ENCODE peak calls at places on chromosome 12, in seven cellular contexts. Q is K562, G is SK-N-SH, R is HCT116, C is HepG2, X is H1, F is GM12878. L is an unnamed sample.

GRCh38 chr12:52020539-52021336 is 14.0 kb downstream of the TAMALIN start:
- DNase-seq in Q (peak), G (peak), R (no peak), C (peak), X (peak), F (no peak), L (no peak)

GRCh38 chr12:991350-992278 is 591 bp downstream of the ERC1 start:
- DNase-seq in Q (peak), G (peak), R (no peak), C (no peak), X (no peak), F (no peak), L (no peak)

GRCh38 chr12:80045594-80045993 is 53.7 kb upstream of the OTOGL start:
- DNase-seq in Q (no peak), G (no peak), R (no peak), C (no peak), X (no peak), F (no peak), L (no peak)

GRCh38 chr12:98873823-98874222 is 228.7 kb downstream of the APAF1 start:
- DNase-seq in Q (no peak), G (no peak), R (no peak), C (no peak), X (no peak), F (no peak), L (no peak)

GRCh38 chr12:57737467-57738141 is 938 bp downstream of the AGAP2 start:
- DNase-seq in Q (no peak), G (peak), R (no peak), C (no peak), X (no peak), F (no peak), L (no peak)

GRCh38 chr12:118307069-118307954 is 65.4 kb downstream of the TAOK3 start:
- DNase-seq in Q (peak), G (no peak), R (no peak), C (no peak), X (no peak), F (peak), L (no peak)

GRCh38 chr12:116759783-116760581 is 21.9 kb downstream of the RNFT2 start:
- DNase-seq in Q (peak), G (no peak), R (peak), C (no peak), X (no peak), F (no peak), L (no peak)

GRCh38 chr12:89947437-89948265 is 239.0 kb upstream of the ATP2B1 start:
- DNase-seq in Q (no peak), G (no peak), R (no peak), C (no peak), X (no peak), F (no peak), L (peak)

GRCh38 chr12:121238604-121239334 is 28.8 kb downstream of the P2RX4 start:
- DNase-seq in Q (no peak), G (peak), R (no peak), C (no peak), X (no peak), F (no peak), L (no peak)

GRCh38 chr12:1534708-1535107 is 59.7 kb downstream of the FBXL14 start:
- DNase-seq in Q (no peak), G (no peak), R (no peak), C (no peak), X (no peak), F (peak), L (no peak)

GRCh38 chr12:32533971-32534590 is 134.7 kb downstream of the FGD4 start:
- DNase-seq in Q (no peak), G (peak), R (peak), C (peak), X (no peak), F (no peak), L (peak)

GRCh38 chr12:114405449-114406271 is at the start of gene TBX5:
- DNase-seq in Q (no peak), G (no peak), R (no peak), C (no peak), X (no peak), F (no peak), L (no peak)

GRCh38 chr12:41531147-41531829 is 343.2 kb downstream of the PDZRN4 start:
- DNase-seq in Q (no peak), G (no peak), R (no peak), C (no peak), X (no peak), F (no peak), L (no peak)

GRCh38 chr12:106246891-106247730 is 709 bp downstream of the CKAP4 start:
- DNase-seq in Q (no peak), G (peak), R (no peak), C (no peak), X (no peak), F (no peak), L (no peak)

GRCh38 chr12:106248177-106248848 is 493 bp upstream of the CKAP4 start:
- DNase-seq in Q (no peak), G (no peak), R (no peak), C (peak), X (no peak), F (no peak), L (no peak)

GRCh38 chr12:66602483-66603143 is 76.3 kb downstream of the GRIP1 start:
- DNase-seq in Q (no peak), G (no peak), R (no peak), C (no peak), X (no peak), F (no peak), L (no peak)

GRCh38 chr12:123041042-123041531 is 60.6 kb downstream of the ARL6IP4 start:
- DNase-seq in Q (no peak), G (peak), R (no peak), C (no peak), X (no peak), F (no peak), L (no peak)

GRCh38 chr12:24705741-24706358 is 243.1 kb downstream of the BCAT1 start:
- DNase-seq in Q (no peak), G (no peak), R (no peak), C (no peak), X (no peak), F (peak), L (no peak)

GRCh38 chr12:111455448-111456320 is 50.0 kb downstream of the SH2B3 start:
- DNase-seq in Q (no peak), G (no peak), R (no peak), C (no peak), X (no peak), F (no peak), L (no peak)

GRCh38 chr12:121300083-121300819 is 3.7 kb upstream of the CAMKK2 start:
- DNase-seq in Q (no peak), G (no peak), R (no peak), C (no peak), X (no peak), F (no peak), L (no peak)

GRCh38 chr12:113149361-113150150 is at the start of gene CFAP73:
- DNase-seq in Q (peak), G (peak), R (peak), C (peak), X (peak), F (no peak), L (no peak)

GRCh38 chr12:24617471-24617870 is 331.4 kb downstream of the BCAT1 start:
- DNase-seq in Q (no peak), G (no peak), R (no peak), C (no peak), X (no peak), F (no peak), L (no peak)

GRCh38 chr12:34345801-34346200 is 323.5 kb downstream of the ALG10 start:
- DNase-seq in Q (peak), G (peak), R (no peak), C (no peak), X (no peak), F (no peak), L (no peak)

GRCh38 chr12:30106204-30106603 is 322.5 kb upstream of the TMTC1 start:
- DNase-seq in Q (no peak), G (no peak), R (no peak), C (no peak), X (no peak), F (no peak), L (no peak)

GRCh38 chr12:30110970-30111586 is 327.3 kb upstream of the TMTC1 start:
- DNase-seq in Q (no peak), G (peak), R (no peak), C (no peak), X (no peak), F (no peak), L (no peak)

GRCh38 chr12:30110505-30110904 is 326.8 kb upstream of the TMTC1 start:
- DNase-seq in Q (no peak), G (no peak), R (no peak), C (no peak), X (no peak), F (no peak), L (no peak)

GRCh38 chr12:30111719-30112118 is 328.0 kb upstream of the TMTC1 start:
- DNase-seq in Q (no peak), G (peak), R (no peak), C (no peak), X (no peak), F (no peak), L (no peak)

DNA sequence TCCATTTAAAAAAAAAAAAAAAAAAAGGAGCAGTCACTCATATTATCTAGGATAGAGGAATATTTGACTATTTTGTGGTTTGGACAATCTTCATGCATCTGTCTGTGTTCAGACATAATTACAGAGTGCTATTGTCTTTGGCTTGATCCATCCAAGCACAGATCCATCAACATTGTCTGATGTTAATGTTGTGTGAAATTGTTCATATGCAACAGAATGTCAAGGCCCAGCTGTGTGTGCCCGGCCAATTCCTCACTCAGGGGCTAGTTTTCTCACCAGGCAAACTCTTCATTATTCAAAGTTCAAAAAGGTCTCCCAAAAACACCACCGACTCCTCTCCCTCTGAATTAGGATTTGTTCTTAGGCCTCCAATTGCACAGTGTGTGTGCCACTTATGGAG is 324.9 kb upstream of the TMTC1 start:
- DNase-seq in Q (no peak), G (no peak), R (no peak), C (no peak), X (no peak), F (no peak), L (no peak)
- H3K27ac ChIP-seq in Q (no peak), G (no peak), R (no peak), C (no peak), X (no peak), F (no peak), L (no peak)

GRCh38 chr12:63450821-63451220 is 217.5 kb downstream of the DPY19L2 start:
- DNase-seq in Q (no peak), G (no peak), R (no peak), C (no peak), X (no peak), F (no peak), L (no peak)
- TF ChIP-seq CTCF in Q (no peak), G (no peak), R (no peak), C (no peak), X (no peak), F (no peak), L (no peak)

GRCh38 chr12:56724660-56724988 is 475 bp downstream of the NACA start:
- DNase-seq in Q (no peak), G (no peak), R (no peak), C (no peak), X (no peak), F (no peak), L (no peak)

GRCh38 chr12:56723352-56723751 is 1.7 kb downstream of the NACA start:
- DNase-seq in Q (no peak), G (no peak), R (no peak), C (no peak), X (no peak), F (no peak), L (no peak)

GRCh38 chr12:56722832-56723231 is 2.3 kb downstream of the NACA start:
- DNase-seq in Q (no peak), G (no peak), R (no peak), C (no peak), X (no peak), F (no peak), L (no peak)

GRCh38 chr12:56724989-56725722 is at the start of gene NACA:
- DNase-seq in Q (peak), G (peak), R (peak), C (peak), X (peak), F (peak), L (peak)

DNA sequence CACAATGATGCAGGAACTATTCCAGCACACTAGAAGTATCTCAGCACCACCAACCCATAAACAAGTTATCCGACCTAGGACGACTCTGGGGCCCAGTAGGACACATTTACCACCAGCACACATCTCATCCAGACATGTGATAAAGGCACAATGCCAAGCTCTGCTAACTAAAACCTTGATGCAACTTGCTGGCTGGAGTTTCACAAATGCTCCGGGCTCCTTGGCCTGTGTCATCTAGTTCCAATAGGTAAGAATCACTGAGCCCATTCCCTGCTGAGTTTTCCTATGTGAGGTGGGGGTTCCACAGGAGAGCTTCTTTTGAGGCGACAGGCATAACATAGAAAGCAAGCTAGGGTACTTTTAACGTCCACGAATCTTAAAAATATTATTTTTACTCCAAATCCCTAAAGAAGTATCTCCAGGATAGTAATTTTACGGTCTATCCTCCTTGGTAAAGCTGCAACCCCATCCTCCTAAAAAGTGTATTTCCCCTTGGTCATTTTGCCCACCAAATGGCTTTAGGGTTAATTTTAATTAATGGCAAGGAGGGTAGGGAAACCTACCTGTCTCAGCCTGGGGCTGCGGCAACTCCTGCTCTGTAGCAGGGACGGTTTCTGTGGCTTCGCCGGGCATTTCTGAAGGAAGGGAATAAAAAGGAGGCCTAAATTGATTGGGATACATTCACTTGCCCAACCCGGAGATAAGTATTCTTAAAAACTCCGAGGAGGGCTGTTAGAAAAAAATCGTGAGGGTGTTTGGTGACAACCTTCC is 1.0 kb downstream of the NACA start:
- DNase-seq in Q (no peak), G (no peak), R (no peak), C (peak), X (no peak), F (no peak), L (no peak)
- TF ChIP-seq SIN3A in Q (no peak), G (peak), R (no peak), C (no peak), X (peak), F (no peak), L (no peak)

GRCh38 chr12:16349132-16349463 is 1.7 kb downstream of the MGST1 start:
- DNase-seq in Q (peak), G (no peak), R (no peak), C (peak), X (no peak), F (no peak), L (no peak)

GRCh38 chr12:16352481-16352880 is 5.0 kb downstream of the MGST1 start:
- DNase-seq in Q (no peak), G (no peak), R (no peak), C (no peak), X (no peak), F (no peak), L (no peak)

GRCh38 chr12:16347391-16348298 is at the start of gene MGST1:
- DNase-seq in Q (peak), G (peak), R (peak), C (peak), X (peak), F (peak), L (no peak)

GRCh38 chr12:16348435-16349131 is 1.1 kb downstream of the MGST1 start:
- DNase-seq in Q (no peak), G (no peak), R (no peak), C (no peak), X (no peak), F (peak), L (no peak)

GRCh38 chr12:16350682-16351081 is 3.2 kb downstream of the MGST1 start:
- DNase-seq in Q (no peak), G (no peak), R (peak), C (peak), X (no peak), F (no peak), L (no peak)
- H3K27ac ChIP-seq in Q (no peak), G (no peak), R (no peak), C (peak), X (no peak), F (no peak), L (no peak)

GRCh38 chr12:87866602-87867292 is 162.5 kb downstream of the C12orf50 start:
- DNase-seq in Q (no peak), G (peak), R (peak), C (peak), X (no peak), F (no peak), L (no peak)
- TF ChIP-seq CTCF in Q (no peak), G (peak), R (peak), C (peak), X (peak), F (peak), L (peak)

DNA sequence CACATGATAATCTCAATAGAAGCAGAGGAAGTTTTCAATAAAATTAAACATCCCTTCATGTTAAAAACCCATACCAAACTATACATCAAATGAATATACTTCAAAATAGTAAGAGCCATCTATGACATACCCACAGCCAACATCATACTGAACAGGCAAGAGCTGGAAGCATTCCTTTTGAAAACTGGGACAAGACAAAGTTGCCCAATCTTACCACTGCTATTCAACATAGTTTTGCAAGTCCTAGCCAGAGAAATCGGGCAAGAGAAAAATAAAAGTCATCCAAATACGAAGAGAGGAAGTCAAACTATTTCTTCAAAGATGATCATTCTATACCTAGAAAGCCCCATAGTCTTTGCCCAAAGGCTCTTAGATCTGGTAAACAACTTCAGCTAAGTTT is 454.7 kb upstream of the PRICKLE1 start:
- DNase-seq in Q (no peak), G (no peak), R (no peak), C (no peak), X (no peak), F (no peak), L (no peak)
- TF ChIP-seq SIN3A in Q (no peak), G (no peak), R (no peak), C (no peak), X (no peak), F (no peak), L (no peak)

GRCh38 chr12:50200507-50201273 is 33.5 kb upstream of the CERS5 start:
- DNase-seq in Q (no peak), G (peak), R (no peak), C (no peak), X (no peak), F (no peak), L (no peak)

GRCh38 chr12:50201987-50202521 is 34.9 kb upstream of the CERS5 start:
- DNase-seq in Q (no peak), G (no peak), R (peak), C (no peak), X (no peak), F (no peak), L (no peak)

GRCh38 chr12:50203691-50204090 is 36.5 kb upstream of the CERS5 start:
- DNase-seq in Q (no peak), G (no peak), R (no peak), C (no peak), X (no peak), F (no peak), L (no peak)

GRCh38 chr12:50207424-50207823 is 40.3 kb upstream of the CERS5 start:
- DNase-seq in Q (no peak), G (no peak), R (no peak), C (no peak), X (no peak), F (no peak), L (no peak)

GRCh38 chr12:50205648-50206047 is 38.5 kb upstream of the CERS5 start:
- DNase-seq in Q (no peak), G (no peak), R (no peak), C (no peak), X (no peak), F (no peak), L (no peak)
- H3K27ac ChIP-seq in Q (no peak), G (no peak), R (no peak), C (no peak), X (no peak), F (no peak), L (peak)

GRCh38 chr12:101637936-101638335 is 43.2 kb downstream of the MYBPC1 start:
- DNase-seq in Q (no peak), G (no peak), R (no peak), C (no peak), X (no peak), F (no peak), L (no peak)
- TF ChIP-seq CTCF in Q (no peak), G (no peak), R (no peak), C (no peak), X (no peak), F (no peak), L (no peak)

L was measured in Panc1.